ENCODE peak calls at places on chromosomes 3 and 15, in six cellular contexts. R, M, X, J, S and P are unnamed samples.

GRCh38 chr3:180416111-180416541 is 185.8 kb upstream of the TTC14 start:
- DNase-seq in R (no peak), M (peak), X (no peak), J (peak), S (no peak), P (no peak)

GRCh38 chr3:41199866-41200668 is 762 bp downstream of the CTNNB1 start:
- DNase-seq in R (no peak), M (peak), X (peak), J (peak), S (no peak), P (peak)

GRCh38 chr3:9214599-9214998 is 34.8 kb downstream of the SRGAP3 start:
- DNase-seq in R (no peak), M (peak), X (peak), J (peak), S (no peak), P (peak)

GRCh38 chr15:70507772-70508351 is 255.5 kb downstream of the UACA start:
- DNase-seq in R (no peak), M (peak), X (peak), J (no peak), S (no peak), P (peak)

GRCh38 chr3:98797905-98798304 is 34.8 kb downstream of the ST3GAL6 start:
- DNase-seq in R (no peak), M (no peak), X (no peak), J (no peak), S (no peak), P (no peak)

GRCh38 chr15:42332331-42332730 is 27.0 kb upstream of the CAPN3 start:
- DNase-seq in R (no peak), M (no peak), X (peak), J (peak), S (no peak), P (peak)

GRCh38 chr3:5226783-5227182 is 39.3 kb downstream of the EDEM1 start:
- DNase-seq in R (no peak), M (peak), X (peak), J (peak), S (no peak), P (peak)

GRCh38 chr3:14768182-14768790 is 50.5 kb upstream of the FGD5 start:
- DNase-seq in R (no peak), M (no peak), X (no peak), J (no peak), S (peak), P (no peak)

GRCh38 chr3:64248247-64248646 is 23.0 kb upstream of the PRICKLE2 start:
- DNase-seq in R (no peak), M (no peak), X (no peak), J (no peak), S (no peak), P (no peak)

GRCh38 chr3:138724433-138724832 is 110.3 kb downstream of the PIK3CB start:
- DNase-seq in R (no peak), M (no peak), X (no peak), J (no peak), S (no peak), P (no peak)

GRCh38 chr3:49421890-49422378 is 339 bp downstream of the AMT start:
- DNase-seq in R (no peak), M (no peak), X (no peak), J (no peak), S (no peak), P (no peak)

GRCh38 chr3:196631655-196632032 is 7.8 kb upstream of the NRROS start:
- DNase-seq in R (no peak), M (no peak), X (no peak), J (no peak), S (no peak), P (no peak)

GRCh38 chr3:183307749-183308148 is 54.7 kb downstream of the B3GNT5 start:
- DNase-seq in R (no peak), M (no peak), X (no peak), J (no peak), S (no peak), P (no peak)

GRCh38 chr3:122416966-122417365 is 1.1 kb upstream of the WDR5B start:
- DNase-seq in R (no peak), M (peak), X (peak), J (no peak), S (no peak), P (no peak)

GRCh38 chr3:159733194-159733860 is 255.3 kb upstream of the IL12A start:
- DNase-seq in R (no peak), M (peak), X (peak), J (peak), S (no peak), P (peak)

GRCh38 chr3:119562307-119562961 is 3.0 kb upstream of the CD80 start:
- DNase-seq in R (no peak), M (no peak), X (no peak), J (no peak), S (no peak), P (no peak)

GRCh38 chr3:152539191-152539764 is 270.5 kb downstream of the MBNL1 start:
- DNase-seq in R (no peak), M (no peak), X (no peak), J (no peak), S (no peak), P (no peak)
- TF ChIP-seq CTCF in R (no peak), M (no peak), X (peak), J (no peak), S (no peak), P (no peak)

DNA sequence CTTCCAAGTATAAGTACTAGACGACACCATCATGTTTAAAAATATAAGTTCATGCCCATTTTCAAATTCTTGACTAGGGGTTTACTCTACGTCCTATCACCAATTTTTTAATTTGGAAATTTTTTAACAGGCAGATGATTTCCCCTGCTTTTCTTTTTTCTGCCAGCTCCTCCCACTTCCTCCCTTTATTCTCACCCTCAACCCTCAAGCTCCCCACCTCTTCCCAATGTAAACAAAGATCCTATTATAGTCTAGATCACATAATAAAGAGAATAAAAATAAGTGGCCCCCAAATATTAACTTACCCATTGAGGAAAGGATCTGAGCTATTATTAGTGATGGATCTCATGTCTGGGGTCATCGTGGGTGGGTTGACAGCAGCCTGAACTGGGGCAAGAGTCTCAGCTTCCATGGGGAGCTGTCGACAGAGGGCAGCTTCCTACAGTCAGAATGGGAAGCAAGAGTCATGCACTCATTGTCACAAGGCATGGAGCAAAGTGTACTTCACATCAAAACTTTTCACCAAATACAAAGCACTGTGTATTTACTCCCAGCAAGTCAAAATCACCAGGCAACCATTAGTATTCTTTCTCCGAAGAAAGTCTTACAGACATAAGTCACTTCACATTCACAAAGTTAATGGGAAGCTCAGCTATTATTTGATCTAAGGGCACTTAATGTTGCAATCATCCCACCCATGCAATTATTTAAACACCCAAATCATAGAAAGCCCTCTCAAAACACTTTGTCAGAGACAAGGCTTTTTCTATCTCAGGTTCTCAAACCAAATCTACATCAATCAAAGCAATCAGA is 53.2 kb downstream of the TM4SF4 start:
- DNase-seq in R (no peak), M (no peak), X (peak), J (no peak), S (no peak), P (peak)
- TF ChIP-seq CTCF in R (peak), M (peak), X (peak), J (peak), S (peak), P (peak)

GRCh38 chr3:67384790-67385397 is 269.5 kb downstream of the SUCLG2 start:
- DNase-seq in R (peak), M (peak), X (peak), J (peak), S (no peak), P (peak)
- TF ChIP-seq CTCF in R (peak), M (peak), X (peak), J (peak), S (peak), P (peak)

GRCh38 chr3:149902498-149903139 is 68.1 kb downstream of the PFN2 start:
- DNase-seq in R (no peak), M (no peak), X (peak), J (no peak), S (no peak), P (peak)
- TF ChIP-seq CTCF in R (no peak), M (peak), X (no peak), J (peak), S (peak), P (peak)